ENCODE peak calls at places on chromosomes 13 and 19, in four cellular contexts. V, A, Z and G are unnamed samples.

GRCh38 chr19:974564-975257 is 9.4 kb upstream of the WDR18 start:
- DNase-seq in V (no peak), A (no peak), Z (no peak), G (no peak)

GRCh38 chr19:42655748-42656147 is 61.0 kb upstream of the CEACAM8 start:
- DNase-seq in V (no peak), A (no peak), Z (no peak), G (no peak)

GRCh38 chr13:20473888-20474287 is 51.8 kb downstream of the CRYL1 start:
- DNase-seq in V (no peak), A (no peak), Z (no peak), G (no peak)

GRCh38 chr13:100536643-100537180 is 51.9 kb downstream of the GGACT start:
- DNase-seq in V (no peak), A (no peak), Z (no peak), G (no peak)

GRCh38 chr19:35105411-35106290 is 10.0 kb upstream of the FXYD3 start:
- DNase-seq in V (no peak), A (no peak), Z (no peak), G (no peak)

GRCh38 chr19:42683917-42684513 is 56.3 kb downstream of the PSG3 start:
- DNase-seq in V (no peak), A (peak; percentile 56), Z (no peak), G (peak; percentile 60)

GRCh38 chr13:91381371-91381770 is 17.1 kb upstream of the GPC5 start:
- DNase-seq in V (no peak), A (peak; percentile 32), Z (peak; percentile 16), G (peak; percentile 43)

GRCh38 chr19:3183721-3184641 is 1.7 kb upstream of the NCLN start:
- DNase-seq in V (no peak), A (no peak), Z (no peak), G (no peak)

GRCh38 chr19:18514800-18515682 is 6.8 kb downstream of the ELL start:
- DNase-seq in V (peak; percentile 48), A (peak; percentile 77), Z (peak; percentile 64), G (no peak)

GRCh38 chr13:80367473-80367872 is 26.5 kb upstream of the SPRY2 start:
- DNase-seq in V (no peak), A (no peak), Z (no peak), G (no peak)

GRCh38 chr19:7522923-7523667 is 671 bp downstream of the MCOLN1 start:
- DNase-seq in V (no peak), A (peak; percentile 22), Z (no peak), G (no peak)

GRCh38 chr19:36420961-36421748 is 2.7 kb upstream of the ZFP82 start:
- DNase-seq in V (peak; percentile 54), A (peak; percentile 55), Z (no peak), G (peak; percentile 58)

GRCh38 chr13:93715866-93716265 is 489.3 kb downstream of the GPC6 start:
- DNase-seq in V (no peak), A (peak; percentile 24), Z (no peak), G (no peak)

GRCh38 chr19:10863107-10863700 is 8.1 kb upstream of the CARM1 start:
- DNase-seq in V (no peak), A (peak; percentile 64), Z (no peak), G (peak; percentile 56)

GRCh38 chr19:17240062-17240854 is 5.5 kb downstream of the NR2F6 start:
- DNase-seq in V (no peak), A (no peak), Z (no peak), G (no peak)

GRCh38 chr13:29561918-29562317 is 33.6 kb downstream of the SLC7A1 start:
- DNase-seq in V (no peak), A (peak; percentile 40), Z (no peak), G (no peak)

GRCh38 chr19:10116085-10116865 is 3.4 kb downstream of the EIF3G start:
- DNase-seq in V (no peak), A (no peak), Z (no peak), G (no peak)

GRCh38 chr19:4174895-4175668 is 7.3 kb downstream of the SIRT6 start:
- DNase-seq in V (no peak), A (no peak), Z (no peak), G (no peak)

GRCh38 chr13:43134896-43135295 is 111.5 kb downstream of the DNAJC15 start:
- DNase-seq in V (no peak), A (no peak), Z (no peak), G (no peak)